ENCODE peak calls at places on chromosomes 2 and 18, in five cellular contexts. One of them, this sample, is unnamed.

GRCh38 chr2:113720167-113720566 is 36.3 kb downstream of the SLC35F5 start:
- DNase-seq in heart left ventricle: no peak
- DNase-seq in K562: peak
- DNase-seq in testis: no peak
- DNase-seq in stomach: no peak
- DNase-seq in this sample: peak

GRCh38 chr2:236887953-236888765 is 197.5 kb upstream of the COPS8 start:
- DNase-seq in K562: no peak
- DNase-seq in heart left ventricle: no peak
- DNase-seq in testis: no peak
- DNase-seq in stomach: no peak
- DNase-seq in this sample: no peak

GRCh38 chr2:8572712-8573233 is 109.1 kb upstream of the ID2 start:
- DNase-seq in stomach: peak
- DNase-seq in testis: no peak
- DNase-seq in K562: no peak
- DNase-seq in heart left ventricle: no peak
- DNase-seq in this sample: no peak

GRCh38 chr2:241051578-241052487 is 50.3 kb downstream of the MTERF4 start:
- DNase-seq in stomach: no peak
- DNase-seq in heart left ventricle: no peak
- DNase-seq in K562: no peak
- DNase-seq in testis: peak
- DNase-seq in this sample: no peak

GRCh38 chr18:607930-608329 is 11.1 kb downstream of the CLUL1 start:
- DNase-seq in K562: no peak
- DNase-seq in stomach: no peak
- DNase-seq in heart left ventricle: no peak
- DNase-seq in testis: no peak
- DNase-seq in this sample: no peak

GRCh38 chr2:214019229-214019972 is 391.5 kb upstream of the VWC2L start:
- DNase-seq in K562: no peak
- DNase-seq in stomach: no peak
- DNase-seq in testis: no peak
- DNase-seq in heart left ventricle: peak
- DNase-seq in this sample: no peak

GRCh38 chr2:40317047-40317446 is 134.8 kb downstream of the SLC8A1 start:
- DNase-seq in stomach: no peak
- DNase-seq in testis: no peak
- DNase-seq in heart left ventricle: no peak
- DNase-seq in K562: no peak
- DNase-seq in this sample: no peak

GRCh38 chr18:63247506-63248394 is 71.8 kb downstream of the BCL2 start:
- DNase-seq in testis: no peak
- DNase-seq in K562: no peak
- DNase-seq in stomach: no peak
- DNase-seq in heart left ventricle: no peak
- DNase-seq in this sample: no peak

GRCh38 chr18:77250501-77250925 is 865 bp downstream of the GALR1 start:
- DNase-seq in stomach: no peak
- DNase-seq in testis: no peak
- DNase-seq in heart left ventricle: no peak
- DNase-seq in K562: no peak
- DNase-seq in this sample: no peak

GRCh38 chr18:47817017-47817911 is 113.2 kb downstream of the SMAD2 start:
- DNase-seq in K562: no peak
- DNase-seq in stomach: no peak
- DNase-seq in testis: no peak
- DNase-seq in heart left ventricle: no peak
- DNase-seq in this sample: no peak

GRCh38 chr2:28134262-28134812 is 243.8 kb downstream of the BABAM2 start:
- DNase-seq in heart left ventricle: peak
- DNase-seq in testis: peak
- DNase-seq in K562: no peak
- DNase-seq in stomach: peak
- DNase-seq in this sample: peak

GRCh38 chr2:234405472-234405871 is 91.4 kb downstream of the ARL4C start:
- DNase-seq in stomach: no peak
- DNase-seq in testis: no peak
- DNase-seq in K562: no peak
- DNase-seq in heart left ventricle: no peak
- DNase-seq in this sample: no peak

GRCh38 chr2:158968396-158969161 is at the start of gene TANC1:
- DNase-seq in K562: peak
- DNase-seq in testis: peak
- DNase-seq in stomach: peak
- DNase-seq in heart left ventricle: peak
- DNase-seq in this sample: peak
- TF ChIP-seq POLR2A in K562: no peak
- TF ChIP-seq POLR2A in testis: peak
- TF ChIP-seq POLR2A in stomach: no peak
- TF ChIP-seq POLR2A in heart left ventricle: peak
- TF ChIP-seq POLR2A in this sample: peak

DNA sequence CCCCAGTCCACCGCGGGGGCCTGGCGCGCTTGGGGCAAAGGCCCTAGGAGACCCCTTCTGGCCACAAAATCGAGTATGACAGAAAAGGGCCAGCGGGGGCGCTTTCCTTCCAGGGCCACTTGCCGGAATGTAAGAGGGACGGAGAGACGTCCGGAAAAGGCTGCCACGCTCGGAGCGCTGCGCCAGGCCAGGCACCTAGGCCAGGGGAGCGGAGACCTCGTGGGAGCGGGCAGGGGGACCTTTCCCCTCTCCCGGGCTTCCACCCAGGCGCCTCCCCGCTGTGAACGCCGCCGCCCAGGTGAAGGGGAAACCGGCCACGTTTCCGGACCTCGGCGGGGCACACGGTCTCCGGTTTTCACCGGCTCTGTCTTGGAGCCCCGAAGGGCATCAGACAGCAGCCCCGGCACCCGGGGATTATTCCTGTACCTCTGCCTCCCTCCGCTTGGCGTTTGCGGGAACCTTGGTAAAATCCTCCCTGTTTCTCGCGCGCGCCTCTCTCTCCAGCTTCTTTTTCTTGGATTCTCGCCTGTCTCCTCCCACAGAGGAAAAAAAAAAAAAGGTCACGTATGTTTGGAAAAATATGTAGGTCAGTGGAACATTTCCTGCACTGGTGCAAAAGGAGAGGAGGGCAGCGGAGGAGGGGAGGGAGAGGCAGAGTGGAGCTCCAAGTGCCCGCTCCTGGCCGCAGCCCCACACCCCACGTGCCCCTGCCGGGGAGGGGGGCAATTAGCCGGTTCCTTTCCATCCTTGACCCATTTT is 1.2 kb upstream of the NPAS2 start:
- DNase-seq in testis: peak
- DNase-seq in heart left ventricle: peak
- DNase-seq in stomach: peak
- DNase-seq in K562: no peak
- DNase-seq in this sample: no peak
- TF ChIP-seq POLR2A in testis: no peak
- TF ChIP-seq POLR2A in heart left ventricle: no peak
- TF ChIP-seq POLR2A in stomach: no peak
- TF ChIP-seq POLR2A in K562: no peak
- TF ChIP-seq POLR2A in this sample: no peak

GRCh38 chr2:33476100-33476792 is at the start of gene RASGRP3:
- DNase-seq in testis: peak
- DNase-seq in K562: peak
- DNase-seq in heart left ventricle: peak
- DNase-seq in stomach: peak
- DNase-seq in this sample: peak

GRCh38 chr2:33478968-33479691 is 2.7 kb downstream of the RASGRP3 start:
- DNase-seq in heart left ventricle: peak
- DNase-seq in testis: peak
- DNase-seq in K562: peak
- DNase-seq in stomach: no peak
- DNase-seq in this sample: peak

GRCh38 chr2:33475381-33476099 is 909 bp upstream of the RASGRP3 start:
- DNase-seq in K562: peak
- DNase-seq in stomach: peak
- DNase-seq in heart left ventricle: peak
- DNase-seq in testis: peak
- DNase-seq in this sample: peak

GRCh38 chr2:33476793-33477190 is 343 bp downstream of the RASGRP3 start:
- DNase-seq in stomach: no peak
- DNase-seq in K562: no peak
- DNase-seq in heart left ventricle: no peak
- DNase-seq in testis: no peak
- DNase-seq in this sample: no peak

DNA sequence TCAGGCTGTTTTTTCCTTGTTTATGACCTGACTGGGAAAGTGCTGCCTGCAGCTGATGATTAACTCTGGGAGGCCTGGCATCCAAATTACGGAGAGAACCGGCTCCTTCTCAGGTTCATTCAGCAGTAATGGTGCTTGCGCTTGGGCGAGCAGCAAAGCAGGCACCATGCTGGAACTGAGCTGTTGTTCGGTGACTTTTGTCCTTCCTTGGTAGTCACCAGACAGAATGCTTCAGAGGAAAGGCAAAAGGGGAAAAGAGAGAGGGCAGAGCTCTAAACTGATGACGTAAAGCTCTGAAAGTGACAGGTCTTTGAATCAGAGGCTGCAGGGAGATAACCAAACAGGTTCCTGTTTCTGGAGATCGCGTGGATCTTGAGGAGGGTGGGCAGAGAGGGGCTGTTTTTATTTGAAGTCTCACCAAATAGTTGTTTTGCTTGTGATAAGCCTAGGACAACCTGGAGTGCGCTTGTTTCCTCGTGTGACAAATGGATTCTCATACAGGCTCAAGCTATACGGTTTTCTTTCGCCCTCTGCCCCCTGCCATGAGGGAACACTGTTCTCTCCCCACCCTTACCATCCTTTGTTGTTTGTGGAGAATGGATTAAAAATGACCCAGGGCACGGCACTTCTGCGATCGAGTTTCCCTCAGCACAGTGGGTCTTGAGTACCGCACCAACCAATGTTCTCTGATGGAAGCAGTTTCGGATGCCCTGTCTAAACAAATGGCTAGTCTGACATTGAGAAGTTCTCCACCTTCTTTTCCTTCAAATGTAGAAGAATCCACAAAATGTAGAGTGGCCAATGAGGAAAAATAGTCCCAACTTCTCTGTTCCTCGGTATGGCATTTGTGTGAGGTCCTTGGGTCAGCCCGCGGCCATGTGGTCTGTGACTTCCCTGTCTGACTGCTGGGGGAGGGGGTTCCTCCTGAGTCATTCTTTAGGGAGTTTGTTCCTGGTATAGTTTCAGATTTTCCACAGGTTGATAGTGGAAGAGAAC is 1.3 kb downstream of the RASGRP3 start:
- DNase-seq in stomach: peak
- DNase-seq in heart left ventricle: peak
- DNase-seq in testis: peak
- DNase-seq in K562: peak
- DNase-seq in this sample: peak
- TF ChIP-seq POLR2A in stomach: no peak
- TF ChIP-seq POLR2A in heart left ventricle: no peak
- TF ChIP-seq POLR2A in testis: no peak
- TF ChIP-seq POLR2A in K562: no peak
- TF ChIP-seq POLR2A in this sample: no peak

DNA sequence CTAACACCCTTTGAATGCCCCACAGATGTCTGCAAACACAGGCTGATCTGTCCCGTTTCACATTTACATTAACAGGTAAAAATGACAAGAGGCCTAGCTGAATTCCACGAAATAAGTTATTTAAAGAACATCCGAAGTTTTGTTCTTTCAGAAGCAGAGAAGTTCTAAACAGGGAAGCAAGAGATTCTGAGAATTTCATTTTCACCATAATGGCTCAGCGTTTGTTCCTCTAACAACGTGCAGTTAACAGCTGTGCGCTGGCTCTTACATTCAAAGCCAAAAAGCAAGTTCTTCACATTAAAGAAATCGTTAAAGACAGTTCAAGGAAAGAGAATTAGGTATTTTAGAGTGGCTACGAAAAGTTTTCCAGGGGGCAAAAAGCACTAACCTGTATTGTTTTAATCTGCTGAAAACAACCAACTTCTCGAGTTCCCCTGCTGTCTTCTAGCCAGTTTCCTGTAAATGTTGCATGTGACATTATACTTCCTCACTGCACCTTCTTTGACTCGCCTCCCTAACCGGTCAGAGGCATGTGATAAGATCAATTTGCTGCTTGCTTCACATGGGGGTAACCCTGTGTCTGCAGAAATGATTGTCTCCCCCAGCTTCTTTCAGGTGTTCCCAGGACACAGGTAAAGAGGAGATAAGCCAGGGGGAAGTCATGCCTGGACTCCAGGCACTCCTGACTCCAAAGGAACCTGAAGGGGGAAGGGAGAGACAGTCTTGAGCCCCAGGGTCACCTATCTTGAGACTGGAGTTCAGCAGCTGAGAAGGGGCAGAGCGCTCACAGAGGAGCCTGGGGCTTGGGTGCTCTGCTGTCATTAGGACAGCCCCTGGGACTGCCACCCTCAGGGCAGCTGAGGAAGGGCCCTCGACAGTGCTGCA is 36.8 kb upstream of the WIPF1 start:
- DNase-seq in stomach: no peak
- DNase-seq in testis: no peak
- DNase-seq in K562: peak
- DNase-seq in heart left ventricle: no peak
- DNase-seq in this sample: peak
- TF ChIP-seq POLR2A in stomach: no peak
- TF ChIP-seq POLR2A in testis: no peak
- TF ChIP-seq POLR2A in K562: no peak
- TF ChIP-seq POLR2A in heart left ventricle: no peak
- TF ChIP-seq POLR2A in this sample: peak

GRCh38 chr2:119064567-119064966 is 94.0 kb downstream of the C1QL2 start:
- DNase-seq in stomach: no peak
- DNase-seq in testis: no peak
- DNase-seq in heart left ventricle: no peak
- DNase-seq in K562: no peak
- DNase-seq in this sample: no peak

GRCh38 chr2:119062652-119063051 is 95.9 kb downstream of the C1QL2 start:
- DNase-seq in K562: no peak
- DNase-seq in stomach: no peak
- DNase-seq in heart left ventricle: no peak
- DNase-seq in testis: no peak
- DNase-seq in this sample: no peak

GRCh38 chr2:119065146-119065545 is 93.4 kb downstream of the C1QL2 start:
- DNase-seq in testis: no peak
- DNase-seq in stomach: no peak
- DNase-seq in K562: no peak
- DNase-seq in heart left ventricle: no peak
- DNase-seq in this sample: no peak

GRCh38 chr2:119062179-119062578 is 96.4 kb downstream of the C1QL2 start:
- DNase-seq in heart left ventricle: no peak
- DNase-seq in testis: no peak
- DNase-seq in K562: no peak
- DNase-seq in stomach: no peak
- DNase-seq in this sample: no peak

GRCh38 chr2:119063146-119063545 is 95.4 kb downstream of the C1QL2 start:
- DNase-seq in K562: no peak
- DNase-seq in heart left ventricle: no peak
- DNase-seq in testis: no peak
- DNase-seq in stomach: no peak
- DNase-seq in this sample: no peak
- TF ChIP-seq POLR2A in K562: no peak
- TF ChIP-seq POLR2A in heart left ventricle: no peak
- TF ChIP-seq POLR2A in testis: no peak
- TF ChIP-seq POLR2A in stomach: no peak
- TF ChIP-seq POLR2A in this sample: no peak

This sample was measured in erythroblast.